ENCODE peak calls at places on chromosome 6, in nine cellular contexts. V is small intestine; O is fibroblast of lung; Y is OCI-LY7; U is PC-3; P is effector memory CD4-positive, alpha-beta T cell; T is RWPE2; K is cardiac muscle cell; H is colonic mucosa. D is an unnamed sample.

GRCh38 chr6:36824262-36824661 is 15.0 kb downstream of the CPNE5 start:
- DNase-seq in V (no peak), O (no peak), Y (no peak), U (no peak), P (no peak), T (no peak), K (peak), H (no peak), D (no peak)

GRCh38 chr6:29834564-29835436 is 7.2 kb downstream of the HLA-G start:
- DNase-seq in V (no peak), O (peak), Y (peak), U (peak), P (peak), T (no peak), K (peak), H (peak), D (peak)

GRCh38 chr6:12490904-12491571 is 200.9 kb downstream of the EDN1 start:
- DNase-seq in V (no peak), O (peak), Y (no peak), U (peak), P (no peak), T (peak), K (peak), H (no peak), D (no peak)

GRCh38 chr6:113994934-113995342 is 24.0 kb upstream of the HDAC2 start:
- DNase-seq in V (peak), O (peak), Y (peak), U (peak), P (no peak), T (peak), K (peak), H (peak), D (no peak)

GRCh38 chr6:4225207-4225872 is 90.0 kb upstream of the ECI2 start:
- DNase-seq in V (no peak), O (peak), Y (no peak), U (no peak), P (no peak), T (no peak), K (no peak), H (no peak), D (no peak)

GRCh38 chr6:56719310-56719709 is 76.6 kb upstream of the DST start:
- DNase-seq in V (no peak), O (no peak), Y (no peak), U (no peak), P (no peak), T (no peak), K (no peak), H (no peak), D (no peak)

GRCh38 chr6:117397536-117398227 is 28.1 kb downstream of the ROS1 start:
- DNase-seq in V (no peak), O (peak), Y (no peak), U (no peak), P (no peak), T (no peak), K (peak), H (no peak), D (no peak)

GRCh38 chr6:121479486-121480098 is 44.1 kb downstream of the GJA1 start:
- DNase-seq in V (no peak), O (no peak), Y (no peak), U (no peak), P (no peak), T (no peak), K (no peak), H (no peak), D (no peak)

GRCh38 chr6:46254331-46254730 is 83.6 kb upstream of the ENPP5 start:
- DNase-seq in V (no peak), O (no peak), Y (no peak), U (no peak), P (no peak), T (no peak), K (no peak), H (no peak), D (no peak)

GRCh38 chr6:169800668-169801395 is 49.4 kb downstream of the ERMARD start:
- DNase-seq in V (peak), O (peak), Y (no peak), U (peak), P (no peak), T (no peak), K (peak), H (peak), D (no peak)

GRCh38 chr6:135675862-135676261 is 175.6 kb upstream of the PDE7B start:
- DNase-seq in V (peak), O (peak), Y (peak), U (peak), P (no peak), T (no peak), K (peak), H (no peak), D (peak)

GRCh38 chr6:55943329-55943728 is 67.9 kb upstream of the BMP5 start:
- DNase-seq in V (no peak), O (peak), Y (no peak), U (no peak), P (no peak), T (no peak), K (peak), H (no peak), D (no peak)

GRCh38 chr6:161035182-161035980 is 43.8 kb downstream of the MAP3K4 start:
- DNase-seq in V (no peak), O (no peak), Y (no peak), U (no peak), P (no peak), T (no peak), K (no peak), H (no peak), D (no peak)

GRCh38 chr6:135506270-135506997 is 8.9 kb upstream of the AHI1 start:
- DNase-seq in V (peak), O (peak), Y (peak), U (peak), P (no peak), T (no peak), K (peak), H (no peak), D (no peak)

GRCh38 chr6:82066196-82066595 is 181.3 kb downstream of the IBTK start:
- DNase-seq in V (no peak), O (no peak), Y (no peak), U (no peak), P (no peak), T (no peak), K (no peak), H (no peak), D (no peak)

GRCh38 chr6:152146385-152146784 is 338.9 kb downstream of the ESR1 start:
- DNase-seq in V (no peak), O (peak), Y (no peak), U (no peak), P (no peak), T (no peak), K (peak), H (no peak), D (no peak)

DNA sequence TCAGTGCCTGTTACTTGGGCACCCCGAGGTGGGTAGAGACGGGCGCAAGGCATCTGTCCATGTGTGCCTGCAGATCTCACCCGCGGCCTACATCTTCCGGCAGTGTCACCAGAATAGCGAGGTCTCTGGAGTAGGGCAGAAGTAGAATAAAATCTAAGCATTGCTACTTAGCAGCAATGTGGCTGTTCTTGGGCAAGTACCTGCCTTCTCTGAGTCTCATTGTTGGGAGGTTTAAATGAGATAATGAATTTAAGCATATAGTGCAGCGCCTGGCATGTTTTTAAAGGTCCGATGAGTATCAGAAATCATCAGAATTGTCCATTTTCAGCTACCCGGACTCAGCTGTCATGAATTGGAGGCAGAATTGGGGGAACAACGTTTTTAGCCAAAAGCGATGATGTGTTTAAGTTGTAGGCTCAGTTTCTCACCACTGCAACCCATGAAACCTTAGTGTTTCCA is 800 bp downstream of the ABCC10 start:
- DNase-seq in V (no peak), O (no peak), Y (no peak), U (no peak), P (no peak), T (no peak), K (no peak), H (no peak), D (no peak)
- H3K27ac ChIP-seq in V (peak), O (peak), Y (peak), U (peak), P (peak), T (peak), K (peak), H (peak), D (peak)

DNA sequence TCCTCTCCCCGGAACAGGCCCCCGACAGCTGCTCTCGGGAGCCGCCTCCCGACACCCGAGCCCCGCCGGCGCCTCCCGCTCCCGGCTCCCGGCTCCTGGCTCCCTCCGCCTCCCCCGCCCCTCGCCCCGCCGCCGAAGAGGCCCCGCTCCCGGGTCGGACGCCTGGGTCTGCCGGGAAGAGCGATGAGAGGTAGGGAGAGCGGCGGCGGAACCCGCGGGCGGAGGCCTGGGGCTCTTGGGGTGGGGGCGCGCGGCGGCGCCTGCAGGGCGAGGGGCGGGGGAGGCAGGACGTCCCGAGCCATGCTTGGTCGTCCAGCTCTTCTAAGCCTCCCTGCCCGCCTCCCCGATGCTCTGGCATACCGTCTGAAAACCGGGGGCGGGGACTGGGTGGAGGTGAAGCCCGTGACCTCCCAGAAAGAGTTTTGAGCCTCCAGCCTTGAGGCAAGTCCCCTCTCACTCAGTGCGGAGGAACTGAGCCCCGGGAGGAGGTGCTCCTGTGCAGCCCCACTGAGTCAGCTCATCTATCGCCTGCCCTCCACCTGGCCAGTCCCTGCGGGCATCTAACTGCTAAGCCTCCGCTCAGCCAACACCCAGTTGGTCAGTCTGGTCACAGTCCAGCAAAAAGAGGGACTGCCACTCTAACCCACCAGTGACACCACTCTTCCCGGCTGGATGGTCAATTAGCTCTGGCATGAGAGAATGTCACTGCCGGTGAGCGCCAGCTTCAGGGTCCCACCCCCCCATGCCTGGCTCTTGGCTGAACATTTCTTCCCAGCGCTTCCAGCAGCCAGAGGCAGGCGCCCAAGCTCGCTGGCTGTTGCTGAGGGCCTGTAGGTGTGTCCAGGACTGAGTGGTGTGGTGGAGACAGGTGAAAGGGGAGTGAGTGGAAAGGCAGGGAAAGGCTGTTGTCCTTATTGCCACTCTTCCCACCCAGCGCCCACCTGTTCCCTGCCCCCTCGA is 482 bp downstream of the DDR1 start:
- DNase-seq in V (peak), O (no peak), Y (peak), U (peak), P (no peak), T (no peak), K (peak), H (peak), D (peak)
- H3K4me3 ChIP-seq in V (peak), O (peak), Y (peak), U (peak), P (peak), T (peak), K (peak), H (peak), D (peak)

GRCh38 chr6:34385793-34386195 is 6.7 kb downstream of the NUDT3 start:
- DNase-seq in V (peak), O (no peak), Y (no peak), U (no peak), P (no peak), T (no peak), K (no peak), H (no peak), D (no peak)

GRCh38 chr6:34386316-34387137 is 5.9 kb downstream of the NUDT3 start:
- DNase-seq in V (peak), O (peak), Y (no peak), U (peak), P (no peak), T (no peak), K (peak), H (no peak), D (no peak)

GRCh38 chr6:34383171-34383631 is 9.3 kb downstream of the NUDT3 start:
- DNase-seq in V (no peak), O (peak), Y (no peak), U (no peak), P (no peak), T (no peak), K (peak), H (no peak), D (no peak)

GRCh38 chr6:34383651-34384304 is 8.7 kb downstream of the NUDT3 start:
- DNase-seq in V (no peak), O (no peak), Y (no peak), U (no peak), P (no peak), T (no peak), K (peak), H (no peak), D (no peak)

GRCh38 chr6:34384305-34385153 is 7.9 kb downstream of the NUDT3 start:
- DNase-seq in V (no peak), O (peak), Y (no peak), U (no peak), P (no peak), T (no peak), K (no peak), H (no peak), D (no peak)
- H3K27ac ChIP-seq in V (peak), O (peak), Y (no peak), U (no peak), P (no peak), T (no peak), K (peak), H (peak), D (no peak)

DNA sequence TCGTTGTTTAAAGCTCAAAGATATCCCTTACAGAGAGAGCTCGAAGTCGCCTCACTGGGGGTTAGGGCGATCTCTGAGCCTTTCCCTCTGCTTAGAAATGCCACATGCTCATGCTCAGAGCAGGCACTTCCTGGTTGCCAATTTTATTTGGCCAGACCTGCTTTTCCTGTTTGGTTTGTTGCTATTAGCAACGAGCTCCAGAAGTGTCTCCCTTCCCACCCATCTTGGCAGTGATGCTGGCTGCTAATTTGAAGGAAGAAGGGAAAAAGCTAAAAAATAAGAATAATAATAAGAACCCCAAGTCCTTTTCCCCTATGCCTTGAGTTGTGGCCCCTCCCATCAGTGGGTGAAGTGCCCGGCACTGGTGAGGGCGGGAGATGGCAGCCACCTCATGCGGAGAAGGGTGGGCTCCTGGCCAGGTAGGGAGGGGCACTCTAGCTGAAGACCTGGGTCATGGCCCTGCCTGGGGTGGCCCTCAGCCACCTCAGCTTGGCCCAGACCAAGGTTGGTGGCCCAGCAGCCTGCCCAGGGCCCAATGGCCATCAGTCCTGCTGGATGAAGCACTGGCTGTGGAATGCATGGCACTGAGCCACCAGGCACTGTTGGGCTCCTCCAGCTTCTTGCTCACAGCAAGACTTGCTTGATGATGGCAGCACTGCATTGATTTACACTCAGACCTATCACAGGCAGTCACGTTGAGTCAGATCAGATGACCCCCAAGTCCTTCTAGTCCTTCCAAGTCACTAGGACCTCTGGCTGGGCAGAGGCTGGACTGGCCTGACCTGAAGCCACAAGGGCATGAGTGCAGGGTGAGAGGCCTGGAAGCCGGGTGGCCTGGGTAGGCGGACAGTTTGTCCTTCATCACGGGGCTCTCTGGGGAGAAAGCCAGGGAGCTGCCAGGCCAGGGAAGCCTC is 79.0 kb downstream of the SYNJ2 start:
- DNase-seq in V (peak), O (peak), Y (no peak), U (peak), P (no peak), T (no peak), K (peak), H (peak), D (no peak)
- H3K4me3 ChIP-seq in V (no peak), O (no peak), Y (no peak), U (no peak), P (no peak), T (no peak), K (no peak), H (no peak), D (no peak)

GRCh38 chr6:41713650-41714291 is 21.6 kb downstream of the TFEB start:
- DNase-seq in V (no peak), O (no peak), Y (no peak), U (no peak), P (no peak), T (no peak), K (no peak), H (no peak), D (no peak)

GRCh38 chr6:41713161-41713649 is 22.2 kb downstream of the TFEB start:
- DNase-seq in V (no peak), O (peak), Y (no peak), U (peak), P (no peak), T (peak), K (no peak), H (no peak), D (no peak)

GRCh38 chr6:41714556-41715273 is 20.7 kb downstream of the TFEB start:
- DNase-seq in V (no peak), O (no peak), Y (no peak), U (no peak), P (no peak), T (no peak), K (no peak), H (no peak), D (no peak)

GRCh38 chr6:41711323-41712038 is 23.9 kb downstream of the TFEB start:
- DNase-seq in V (no peak), O (no peak), Y (no peak), U (no peak), P (no peak), T (no peak), K (no peak), H (no peak), D (no peak)

DNA sequence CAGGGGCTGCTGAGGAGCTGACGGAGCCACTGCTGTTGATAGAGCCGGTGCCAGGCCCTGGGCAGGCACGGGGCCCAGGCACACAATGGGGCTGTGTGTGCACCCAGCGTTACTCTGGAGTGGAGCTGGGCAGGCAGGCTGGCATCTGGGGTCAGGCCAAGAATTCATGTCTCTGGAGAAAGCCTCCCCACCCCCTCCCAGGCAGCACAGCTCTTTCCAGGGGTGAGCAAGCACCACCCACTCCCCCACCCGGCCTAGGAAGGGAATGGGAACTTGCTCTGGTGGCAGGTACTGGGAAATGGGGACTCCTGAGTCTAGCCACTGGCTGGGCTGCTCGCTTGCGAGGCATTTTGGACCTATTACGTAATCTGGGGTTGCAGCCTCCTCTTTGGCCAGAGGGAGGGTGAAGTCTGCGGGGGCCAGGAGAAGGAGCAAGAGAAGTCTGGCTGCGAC is 22.7 kb downstream of the TFEB start:
- DNase-seq in V (no peak), O (peak), Y (no peak), U (peak), P (no peak), T (no peak), K (no peak), H (no peak), D (no peak)
- H3K27ac ChIP-seq in V (no peak), O (no peak), Y (no peak), U (no peak), P (no peak), T (peak), K (no peak), H (no peak), D (no peak)

GRCh38 chr6:107061125-107062020 is 33.4 kb downstream of the MTRES1 start:
- DNase-seq in V (no peak), O (no peak), Y (peak), U (no peak), P (no peak), T (no peak), K (no peak), H (no peak), D (no peak)
- H3K4me3 ChIP-seq in V (no peak), O (no peak), Y (peak), U (no peak), P (no peak), T (no peak), K (no peak), H (no peak), D (peak)

GRCh38 chr6:73964455-73964854 is 268.5 kb downstream of the CD109 start:
- DNase-seq in V (no peak), O (no peak), Y (no peak), U (peak), P (no peak), T (no peak), K (peak), H (no peak), D (no peak)

GRCh38 chr6:73969982-73970960 is 274.3 kb downstream of the CD109 start:
- DNase-seq in V (no peak), O (peak), Y (peak), U (peak), P (no peak), T (no peak), K (peak), H (no peak), D (no peak)

GRCh38 chr6:73968358-73968757 is 272.4 kb downstream of the CD109 start:
- DNase-seq in V (no peak), O (peak), Y (no peak), U (peak), P (no peak), T (no peak), K (no peak), H (no peak), D (no peak)

GRCh38 chr6:73965408-73966145 is 269.6 kb downstream of the CD109 start:
- DNase-seq in V (no peak), O (no peak), Y (no peak), U (no peak), P (no peak), T (no peak), K (no peak), H (no peak), D (no peak)
- H3K27ac ChIP-seq in V (no peak), O (no peak), Y (no peak), U (no peak), P (no peak), T (no peak), K (no peak), H (no peak), D (no peak)